ENCODE peak calls at places on chromosomes 16 and 17, in eight cellular contexts. One of them, this sample, is unnamed.

GRCh38 chr16:30121741-30122620 is 1.0 kb downstream of the MAPK3 start:
- DNase-seq in IMR-90: no peak
- DNase-seq in neural progenitor cell: no peak
- DNase-seq in AG09309: no peak
- DNase-seq in transverse colon: peak
- DNase-seq in retinal pigment epithelial cell: no peak
- DNase-seq in fibroblast of the aortic adventitia: peak
- DNase-seq in astrocyte of the cerebellum: no peak
- DNase-seq in this sample: peak

GRCh38 chr16:58422809-58423208 is 30.5 kb downstream of the GINS3 start:
- DNase-seq in neural progenitor cell: no peak
- DNase-seq in AG09309: no peak
- DNase-seq in transverse colon: no peak
- DNase-seq in IMR-90: no peak
- DNase-seq in fibroblast of the aortic adventitia: no peak
- DNase-seq in astrocyte of the cerebellum: no peak
- DNase-seq in retinal pigment epithelial cell: no peak
- DNase-seq in this sample: no peak

GRCh38 chr16:84618428-84619102 is 687 bp upstream of the COTL1 start:
- DNase-seq in retinal pigment epithelial cell: peak
- DNase-seq in IMR-90: peak
- DNase-seq in neural progenitor cell: peak
- DNase-seq in astrocyte of the cerebellum: peak
- DNase-seq in AG09309: peak
- DNase-seq in transverse colon: no peak
- DNase-seq in fibroblast of the aortic adventitia: peak
- DNase-seq in this sample: no peak

GRCh38 chr16:75527825-75528299 is 8.0 kb downstream of the CHST5 start:
- DNase-seq in retinal pigment epithelial cell: no peak
- DNase-seq in neural progenitor cell: no peak
- DNase-seq in transverse colon: peak
- DNase-seq in fibroblast of the aortic adventitia: peak
- DNase-seq in IMR-90: no peak
- DNase-seq in astrocyte of the cerebellum: no peak
- DNase-seq in AG09309: no peak
- DNase-seq in this sample: peak

GRCh38 chr17:63150466-63150865 is 184.4 kb downstream of the TANC2 start:
- DNase-seq in fibroblast of the aortic adventitia: peak
- DNase-seq in retinal pigment epithelial cell: peak
- DNase-seq in AG09309: no peak
- DNase-seq in neural progenitor cell: no peak
- DNase-seq in IMR-90: no peak
- DNase-seq in astrocyte of the cerebellum: no peak
- DNase-seq in transverse colon: no peak
- DNase-seq in this sample: no peak

GRCh38 chr16:31271621-31272190 is 11.9 kb downstream of the ITGAM start:
- DNase-seq in transverse colon: no peak
- DNase-seq in fibroblast of the aortic adventitia: no peak
- DNase-seq in astrocyte of the cerebellum: no peak
- DNase-seq in retinal pigment epithelial cell: no peak
- DNase-seq in neural progenitor cell: no peak
- DNase-seq in AG09309: no peak
- DNase-seq in IMR-90: no peak
- DNase-seq in this sample: peak

GRCh38 chr16:1363501-1364041 is 11.8 kb downstream of the GNPTG start:
- DNase-seq in astrocyte of the cerebellum: no peak
- DNase-seq in neural progenitor cell: peak
- DNase-seq in transverse colon: peak
- DNase-seq in AG09309: no peak
- DNase-seq in retinal pigment epithelial cell: no peak
- DNase-seq in IMR-90: peak
- DNase-seq in fibroblast of the aortic adventitia: peak
- DNase-seq in this sample: peak

GRCh38 chr16:79362312-79362970 is 238.1 kb downstream of the MAF start:
- DNase-seq in astrocyte of the cerebellum: no peak
- DNase-seq in neural progenitor cell: no peak
- DNase-seq in transverse colon: no peak
- DNase-seq in AG09309: no peak
- DNase-seq in retinal pigment epithelial cell: no peak
- DNase-seq in fibroblast of the aortic adventitia: no peak
- DNase-seq in IMR-90: no peak
- DNase-seq in this sample: no peak

GRCh38 chr16:57245472-57246113 is 534 bp downstream of the ARL2BP start:
- DNase-seq in IMR-90: no peak
- DNase-seq in transverse colon: peak
- DNase-seq in AG09309: no peak
- DNase-seq in astrocyte of the cerebellum: no peak
- DNase-seq in fibroblast of the aortic adventitia: peak
- DNase-seq in neural progenitor cell: no peak
- DNase-seq in retinal pigment epithelial cell: no peak
- DNase-seq in this sample: peak

GRCh38 chr17:16975266-16975651 is 3.3 kb upstream of the TNFRSF13B start:
- DNase-seq in retinal pigment epithelial cell: no peak
- DNase-seq in neural progenitor cell: no peak
- DNase-seq in astrocyte of the cerebellum: no peak
- DNase-seq in fibroblast of the aortic adventitia: no peak
- DNase-seq in IMR-90: no peak
- DNase-seq in AG09309: no peak
- DNase-seq in transverse colon: no peak
- DNase-seq in this sample: no peak

GRCh38 chr17:34578016-34578415 is 1.4 kb upstream of the TMEM132E start:
- DNase-seq in AG09309: no peak
- DNase-seq in transverse colon: no peak
- DNase-seq in fibroblast of the aortic adventitia: no peak
- DNase-seq in astrocyte of the cerebellum: no peak
- DNase-seq in neural progenitor cell: peak
- DNase-seq in retinal pigment epithelial cell: no peak
- DNase-seq in IMR-90: no peak
- DNase-seq in this sample: peak

GRCh38 chr16:27405546-27406451 is 3.8 kb downstream of the IL21R start:
- DNase-seq in fibroblast of the aortic adventitia: peak
- DNase-seq in IMR-90: peak
- DNase-seq in astrocyte of the cerebellum: no peak
- DNase-seq in neural progenitor cell: no peak
- DNase-seq in retinal pigment epithelial cell: no peak
- DNase-seq in transverse colon: no peak
- DNase-seq in AG09309: no peak
- DNase-seq in this sample: no peak

GRCh38 chr17:82838386-82839063 is 1.3 kb downstream of the ZNF750 start:
- DNase-seq in IMR-90: peak
- DNase-seq in retinal pigment epithelial cell: no peak
- DNase-seq in AG09309: no peak
- DNase-seq in fibroblast of the aortic adventitia: peak
- DNase-seq in neural progenitor cell: no peak
- DNase-seq in astrocyte of the cerebellum: no peak
- DNase-seq in transverse colon: peak
- DNase-seq in this sample: peak

GRCh38 chr17:37701424-37702020 is 43.3 kb downstream of the HNF1B start:
- DNase-seq in transverse colon: peak
- DNase-seq in neural progenitor cell: peak
- DNase-seq in fibroblast of the aortic adventitia: peak
- DNase-seq in retinal pigment epithelial cell: no peak
- DNase-seq in AG09309: no peak
- DNase-seq in astrocyte of the cerebellum: no peak
- DNase-seq in IMR-90: no peak
- DNase-seq in this sample: peak

GRCh38 chr17:65022751-65023421 is 33.7 kb downstream of the GNA13 start:
- DNase-seq in retinal pigment epithelial cell: peak
- DNase-seq in AG09309: peak
- DNase-seq in fibroblast of the aortic adventitia: peak
- DNase-seq in astrocyte of the cerebellum: peak
- DNase-seq in transverse colon: no peak
- DNase-seq in neural progenitor cell: no peak
- DNase-seq in IMR-90: peak
- DNase-seq in this sample: no peak

GRCh38 chr16:89349947-89350633 is 132.6 kb downstream of the ZNF778 start:
- DNase-seq in transverse colon: no peak
- DNase-seq in IMR-90: no peak
- DNase-seq in astrocyte of the cerebellum: no peak
- DNase-seq in retinal pigment epithelial cell: no peak
- DNase-seq in neural progenitor cell: no peak
- DNase-seq in AG09309: no peak
- DNase-seq in fibroblast of the aortic adventitia: no peak
- DNase-seq in this sample: no peak

GRCh38 chr17:60920107-60920506 is 242.5 kb downstream of the BCAS3 start:
- DNase-seq in astrocyte of the cerebellum: no peak
- DNase-seq in neural progenitor cell: no peak
- DNase-seq in retinal pigment epithelial cell: no peak
- DNase-seq in IMR-90: no peak
- DNase-seq in transverse colon: no peak
- DNase-seq in AG09309: no peak
- DNase-seq in fibroblast of the aortic adventitia: no peak
- DNase-seq in this sample: no peak

GRCh38 chr16:55056585-55057520 is 126.2 kb downstream of the IRX5 start:
- DNase-seq in AG09309: no peak
- DNase-seq in transverse colon: no peak
- DNase-seq in fibroblast of the aortic adventitia: no peak
- DNase-seq in IMR-90: no peak
- DNase-seq in neural progenitor cell: peak
- DNase-seq in astrocyte of the cerebellum: no peak
- DNase-seq in retinal pigment epithelial cell: no peak
- DNase-seq in this sample: peak

GRCh38 chr16:68715471-68715870 is 21.6 kb upstream of the CDH1 start:
- DNase-seq in retinal pigment epithelial cell: no peak
- DNase-seq in fibroblast of the aortic adventitia: no peak
- DNase-seq in AG09309: no peak
- DNase-seq in astrocyte of the cerebellum: peak
- DNase-seq in neural progenitor cell: no peak
- DNase-seq in transverse colon: peak
- DNase-seq in IMR-90: no peak
- DNase-seq in this sample: no peak

GRCh38 chr17:69949931-69950330 is 125.1 kb upstream of the KCNJ16 start:
- DNase-seq in retinal pigment epithelial cell: no peak
- DNase-seq in IMR-90: peak
- DNase-seq in fibroblast of the aortic adventitia: no peak
- DNase-seq in AG09309: peak
- DNase-seq in transverse colon: no peak
- DNase-seq in astrocyte of the cerebellum: no peak
- DNase-seq in neural progenitor cell: no peak
- DNase-seq in this sample: no peak

GRCh38 chr17:58352843-58353719 is 1.1 kb upstream of the SUPT4H1 start:
- DNase-seq in AG09309: no peak
- DNase-seq in retinal pigment epithelial cell: no peak
- DNase-seq in astrocyte of the cerebellum: peak
- DNase-seq in IMR-90: peak
- DNase-seq in neural progenitor cell: peak
- DNase-seq in fibroblast of the aortic adventitia: peak
- DNase-seq in transverse colon: peak
- DNase-seq in this sample: peak

GRCh38 chr17:58351182-58351581 is 819 bp downstream of the SUPT4H1 start:
- DNase-seq in fibroblast of the aortic adventitia: no peak
- DNase-seq in transverse colon: no peak
- DNase-seq in astrocyte of the cerebellum: no peak
- DNase-seq in AG09309: no peak
- DNase-seq in retinal pigment epithelial cell: no peak
- DNase-seq in neural progenitor cell: no peak
- DNase-seq in IMR-90: no peak
- DNase-seq in this sample: no peak

GRCh38 chr17:58351710-58352017 is 337 bp downstream of the SUPT4H1 start:
- DNase-seq in AG09309: no peak
- DNase-seq in neural progenitor cell: no peak
- DNase-seq in retinal pigment epithelial cell: no peak
- DNase-seq in fibroblast of the aortic adventitia: no peak
- DNase-seq in transverse colon: no peak
- DNase-seq in IMR-90: no peak
- DNase-seq in astrocyte of the cerebellum: no peak
- DNase-seq in this sample: no peak

GRCh38 chr17:58354541-58355216 is 2.7 kb upstream of the SUPT4H1 start:
- DNase-seq in IMR-90: no peak
- DNase-seq in transverse colon: no peak
- DNase-seq in retinal pigment epithelial cell: no peak
- DNase-seq in fibroblast of the aortic adventitia: no peak
- DNase-seq in astrocyte of the cerebellum: no peak
- DNase-seq in AG09309: no peak
- DNase-seq in neural progenitor cell: no peak
- DNase-seq in this sample: peak

GRCh38 chr17:58352018-58352842 is at the start of gene SUPT4H1:
- DNase-seq in neural progenitor cell: peak
- DNase-seq in retinal pigment epithelial cell: peak
- DNase-seq in fibroblast of the aortic adventitia: peak
- DNase-seq in IMR-90: peak
- DNase-seq in astrocyte of the cerebellum: peak
- DNase-seq in transverse colon: peak
- DNase-seq in AG09309: peak
- DNase-seq in this sample: peak
- TF ChIP-seq CTCF in neural progenitor cell: no peak
- TF ChIP-seq CTCF in retinal pigment epithelial cell: no peak
- TF ChIP-seq CTCF in fibroblast of the aortic adventitia: no peak
- TF ChIP-seq CTCF in IMR-90: no peak
- TF ChIP-seq CTCF in astrocyte of the cerebellum: no peak
- TF ChIP-seq CTCF in transverse colon: no peak
- TF ChIP-seq CTCF in AG09309: no peak
- TF ChIP-seq CTCF in this sample: peak

GRCh38 chr17:50192873-50193274 is 8.6 kb downstream of the COL1A1 start:
- DNase-seq in IMR-90: no peak
- DNase-seq in fibroblast of the aortic adventitia: peak
- DNase-seq in transverse colon: no peak
- DNase-seq in AG09309: no peak
- DNase-seq in retinal pigment epithelial cell: no peak
- DNase-seq in neural progenitor cell: no peak
- DNase-seq in astrocyte of the cerebellum: no peak
- DNase-seq in this sample: no peak
- H3K4me3 ChIP-seq in IMR-90: no peak
- H3K4me3 ChIP-seq in fibroblast of the aortic adventitia: peak
- H3K4me3 ChIP-seq in transverse colon: no peak
- H3K4me3 ChIP-seq in AG09309: peak
- H3K4me3 ChIP-seq in retinal pigment epithelial cell: no peak
- H3K4me3 ChIP-seq in neural progenitor cell: no peak
- H3K4me3 ChIP-seq in astrocyte of the cerebellum: no peak
- H3K4me3 ChIP-seq in this sample: no peak

GRCh38 chr16:63787014-63787413 is 1334.8 kb downstream of the CDH11 start:
- DNase-seq in astrocyte of the cerebellum: no peak
- DNase-seq in IMR-90: no peak
- DNase-seq in transverse colon: no peak
- DNase-seq in retinal pigment epithelial cell: no peak
- DNase-seq in fibroblast of the aortic adventitia: no peak
- DNase-seq in neural progenitor cell: no peak
- DNase-seq in AG09309: no peak
- DNase-seq in this sample: no peak

DNA sequence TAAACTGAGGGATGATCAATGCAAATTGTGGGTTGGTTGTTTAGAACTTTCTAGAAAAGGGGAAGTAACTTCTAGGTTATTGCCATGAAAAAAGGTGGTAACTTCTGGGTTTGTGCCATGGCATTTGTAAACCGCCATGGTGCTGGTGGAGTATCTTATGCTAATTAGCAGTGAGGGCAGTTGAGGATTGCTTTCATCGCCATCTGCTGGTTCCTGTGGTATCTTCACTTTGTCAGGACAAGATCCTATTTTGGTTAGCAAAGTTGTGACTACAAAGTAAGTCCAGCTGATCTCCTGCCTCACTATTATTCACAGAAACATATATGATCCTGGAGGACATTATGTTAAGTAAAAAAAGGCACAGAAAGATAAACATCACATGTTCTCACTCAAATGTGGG is 1332.3 kb downstream of the CDH11 start:
- DNase-seq in IMR-90: no peak
- DNase-seq in retinal pigment epithelial cell: no peak
- DNase-seq in transverse colon: no peak
- DNase-seq in neural progenitor cell: no peak
- DNase-seq in AG09309: no peak
- DNase-seq in astrocyte of the cerebellum: no peak
- DNase-seq in fibroblast of the aortic adventitia: no peak
- DNase-seq in this sample: no peak
- TF ChIP-seq CTCF in IMR-90: no peak
- TF ChIP-seq CTCF in retinal pigment epithelial cell: no peak
- TF ChIP-seq CTCF in transverse colon: no peak
- TF ChIP-seq CTCF in neural progenitor cell: no peak
- TF ChIP-seq CTCF in AG09309: peak
- TF ChIP-seq CTCF in astrocyte of the cerebellum: no peak
- TF ChIP-seq CTCF in fibroblast of the aortic adventitia: no peak
- TF ChIP-seq CTCF in this sample: no peak

GRCh38 chr17:76382305-76382802 is 2.1 kb upstream of the SPHK1 start:
- DNase-seq in fibroblast of the aortic adventitia: no peak
- DNase-seq in IMR-90: peak
- DNase-seq in retinal pigment epithelial cell: no peak
- DNase-seq in transverse colon: no peak
- DNase-seq in astrocyte of the cerebellum: no peak
- DNase-seq in neural progenitor cell: peak
- DNase-seq in AG09309: no peak
- DNase-seq in this sample: no peak
- H3K4me3 ChIP-seq in fibroblast of the aortic adventitia: peak
- H3K4me3 ChIP-seq in IMR-90: peak
- H3K4me3 ChIP-seq in retinal pigment epithelial cell: peak
- H3K4me3 ChIP-seq in transverse colon: peak
- H3K4me3 ChIP-seq in astrocyte of the cerebellum: peak
- H3K4me3 ChIP-seq in neural progenitor cell: peak
- H3K4me3 ChIP-seq in AG09309: peak
- H3K4me3 ChIP-seq in this sample: peak